ENCODE peak calls at places on chromosomes 6 and 20, in nine cellular contexts. One of them, this sample, is unnamed.

GRCh38 chr6:113271437-113271836 is 585.7 kb upstream of the MARCKS start:
- DNase-seq in heart left ventricle: no peak
- DNase-seq in tibial nerve: peak
- DNase-seq in body of pancreas: no peak
- DNase-seq in right lobe of liver: no peak
- DNase-seq in A549: no peak
- DNase-seq in IMR-90: no peak
- DNase-seq in K562: no peak
- DNase-seq in H1: no peak
- DNase-seq in this sample: no peak

GRCh38 chr20:24780648-24781047 is 168.4 kb upstream of the CST7 start:
- DNase-seq in heart left ventricle: no peak
- DNase-seq in tibial nerve: no peak
- DNase-seq in body of pancreas: no peak
- DNase-seq in right lobe of liver: no peak
- DNase-seq in A549: no peak
- DNase-seq in IMR-90: no peak
- DNase-seq in K562: no peak
- DNase-seq in H1: no peak
- DNase-seq in this sample: no peak

GRCh38 chr6:130557481-130558112 is 191.8 kb downstream of the TMEM200A start:
- DNase-seq in heart left ventricle: no peak
- DNase-seq in tibial nerve: no peak
- DNase-seq in body of pancreas: no peak
- DNase-seq in right lobe of liver: no peak
- DNase-seq in A549: no peak
- DNase-seq in IMR-90: no peak
- DNase-seq in K562: no peak
- DNase-seq in H1: no peak
- DNase-seq in this sample: no peak

GRCh38 chr6:33416386-33417126 is 1.4 kb downstream of the CUTA start:
- DNase-seq in heart left ventricle: no peak
- DNase-seq in tibial nerve: no peak
- DNase-seq in body of pancreas: no peak
- DNase-seq in right lobe of liver: no peak
- DNase-seq in A549: no peak
- DNase-seq in IMR-90: peak
- DNase-seq in K562: no peak
- DNase-seq in H1: no peak
- DNase-seq in this sample: no peak

GRCh38 chr20:37007898-37008649 is 56.6 kb upstream of the SAMHD1 start:
- DNase-seq in heart left ventricle: no peak
- DNase-seq in tibial nerve: no peak
- DNase-seq in body of pancreas: peak
- DNase-seq in right lobe of liver: no peak
- DNase-seq in A549: no peak
- DNase-seq in IMR-90: peak
- DNase-seq in K562: peak
- DNase-seq in H1: no peak
- DNase-seq in this sample: no peak

GRCh38 chr20:59778615-59779200 is 154.7 kb downstream of the SYCP2 start:
- DNase-seq in heart left ventricle: peak
- DNase-seq in tibial nerve: no peak
- DNase-seq in body of pancreas: no peak
- DNase-seq in right lobe of liver: no peak
- DNase-seq in A549: no peak
- DNase-seq in IMR-90: no peak
- DNase-seq in K562: no peak
- DNase-seq in H1: no peak
- DNase-seq in this sample: no peak

GRCh38 chr6:108946695-108947094 is 98.5 kb downstream of the ARMC2 start:
- DNase-seq in heart left ventricle: peak
- DNase-seq in tibial nerve: no peak
- DNase-seq in body of pancreas: no peak
- DNase-seq in right lobe of liver: no peak
- DNase-seq in A549: no peak
- DNase-seq in IMR-90: peak
- DNase-seq in K562: no peak
- DNase-seq in H1: no peak
- DNase-seq in this sample: peak

GRCh38 chr6:149075616-149076354 is 241.7 kb upstream of the TAB2 start:
- DNase-seq in heart left ventricle: no peak
- DNase-seq in tibial nerve: no peak
- DNase-seq in body of pancreas: no peak
- DNase-seq in right lobe of liver: no peak
- DNase-seq in A549: no peak
- DNase-seq in IMR-90: peak
- DNase-seq in K562: no peak
- DNase-seq in H1: no peak
- DNase-seq in this sample: no peak

GRCh38 chr6:100925756-100926155 is 44.6 kb upstream of the ASCC3 start:
- DNase-seq in heart left ventricle: no peak
- DNase-seq in tibial nerve: no peak
- DNase-seq in body of pancreas: no peak
- DNase-seq in right lobe of liver: no peak
- DNase-seq in A549: no peak
- DNase-seq in IMR-90: no peak
- DNase-seq in K562: no peak
- DNase-seq in H1: no peak
- DNase-seq in this sample: no peak

GRCh38 chr6:17928514-17929430 is 58.7 kb downstream of the KIF13A start:
- DNase-seq in heart left ventricle: no peak
- DNase-seq in tibial nerve: no peak
- DNase-seq in body of pancreas: no peak
- DNase-seq in right lobe of liver: no peak
- DNase-seq in A549: no peak
- DNase-seq in IMR-90: peak
- DNase-seq in K562: no peak
- DNase-seq in H1: no peak
- DNase-seq in this sample: no peak

GRCh38 chr6:7905416-7905815 is 5.2 kb downstream of the TXNDC5 start:
- DNase-seq in heart left ventricle: no peak
- DNase-seq in tibial nerve: no peak
- DNase-seq in body of pancreas: no peak
- DNase-seq in right lobe of liver: no peak
- DNase-seq in A549: no peak
- DNase-seq in IMR-90: peak
- DNase-seq in K562: no peak
- DNase-seq in H1: no peak
- DNase-seq in this sample: no peak

GRCh38 chr6:69584536-69584912 is 212.3 kb downstream of the LMBRD1 start:
- DNase-seq in heart left ventricle: no peak
- DNase-seq in tibial nerve: no peak
- DNase-seq in body of pancreas: no peak
- DNase-seq in right lobe of liver: no peak
- DNase-seq in A549: no peak
- DNase-seq in IMR-90: no peak
- DNase-seq in K562: no peak
- DNase-seq in H1: no peak
- DNase-seq in this sample: no peak

GRCh38 chr6:28161410-28162079 is 19.9 kb downstream of the ZKSCAN8 start:
- DNase-seq in heart left ventricle: peak
- DNase-seq in tibial nerve: peak
- DNase-seq in body of pancreas: peak
- DNase-seq in right lobe of liver: peak
- DNase-seq in A549: peak
- DNase-seq in IMR-90: peak
- DNase-seq in K562: peak
- DNase-seq in H1: peak
- DNase-seq in this sample: peak
- TF ChIP-seq POLR2A in heart left ventricle: no peak
- TF ChIP-seq POLR2A in tibial nerve: no peak
- TF ChIP-seq POLR2A in body of pancreas: peak
- TF ChIP-seq POLR2A in right lobe of liver: no peak
- TF ChIP-seq POLR2A in A549: no peak
- TF ChIP-seq POLR2A in IMR-90: peak
- TF ChIP-seq POLR2A in K562: peak
- TF ChIP-seq POLR2A in H1: peak
- TF ChIP-seq POLR2A in this sample: no peak

GRCh38 chr6:20126102-20126752 is 86.0 kb downstream of the MBOAT1 start:
- DNase-seq in heart left ventricle: no peak
- DNase-seq in tibial nerve: no peak
- DNase-seq in body of pancreas: no peak
- DNase-seq in right lobe of liver: no peak
- DNase-seq in A549: no peak
- DNase-seq in IMR-90: no peak
- DNase-seq in K562: no peak
- DNase-seq in H1: no peak
- DNase-seq in this sample: no peak
- H3K27ac ChIP-seq in heart left ventricle: no peak
- H3K27ac ChIP-seq in tibial nerve: no peak
- H3K27ac ChIP-seq in body of pancreas: peak
- H3K27ac ChIP-seq in right lobe of liver: peak
- H3K27ac ChIP-seq in A549: no peak
- H3K27ac ChIP-seq in IMR-90: no peak
- H3K27ac ChIP-seq in K562: no peak
- H3K27ac ChIP-seq in H1: no peak
- H3K27ac ChIP-seq in this sample: peak

DNA sequence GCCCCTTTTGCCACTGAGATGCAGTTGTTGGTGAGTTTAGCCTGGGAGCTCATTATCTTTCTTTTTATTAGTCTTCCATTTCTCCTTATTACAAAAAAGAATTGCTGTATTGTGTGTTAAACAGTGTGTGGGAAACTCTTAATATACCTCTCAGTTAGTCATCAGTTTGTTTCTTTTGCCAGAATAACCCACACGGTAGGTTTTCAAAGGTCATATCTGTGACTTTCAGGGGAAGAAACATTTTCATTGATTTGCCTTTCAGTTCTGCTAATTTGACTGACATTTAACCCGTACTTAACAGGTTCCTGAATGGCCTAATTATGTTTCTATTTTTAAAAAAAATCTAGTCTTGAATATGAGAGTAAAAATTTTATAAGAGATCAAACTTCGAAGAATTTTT is 145.3 kb downstream of the KHDC1L start:
- DNase-seq in heart left ventricle: no peak
- DNase-seq in tibial nerve: no peak
- DNase-seq in body of pancreas: no peak
- DNase-seq in right lobe of liver: no peak
- DNase-seq in A549: no peak
- DNase-seq in IMR-90: peak
- DNase-seq in K562: no peak
- DNase-seq in H1: no peak
- DNase-seq in this sample: no peak
- TF ChIP-seq POLR2A in heart left ventricle: no peak
- TF ChIP-seq POLR2A in tibial nerve: no peak
- TF ChIP-seq POLR2A in body of pancreas: no peak
- TF ChIP-seq POLR2A in right lobe of liver: no peak
- TF ChIP-seq POLR2A in A549: no peak
- TF ChIP-seq POLR2A in IMR-90: no peak
- TF ChIP-seq POLR2A in K562: no peak
- TF ChIP-seq POLR2A in H1: no peak
- TF ChIP-seq POLR2A in this sample: no peak

DNA sequence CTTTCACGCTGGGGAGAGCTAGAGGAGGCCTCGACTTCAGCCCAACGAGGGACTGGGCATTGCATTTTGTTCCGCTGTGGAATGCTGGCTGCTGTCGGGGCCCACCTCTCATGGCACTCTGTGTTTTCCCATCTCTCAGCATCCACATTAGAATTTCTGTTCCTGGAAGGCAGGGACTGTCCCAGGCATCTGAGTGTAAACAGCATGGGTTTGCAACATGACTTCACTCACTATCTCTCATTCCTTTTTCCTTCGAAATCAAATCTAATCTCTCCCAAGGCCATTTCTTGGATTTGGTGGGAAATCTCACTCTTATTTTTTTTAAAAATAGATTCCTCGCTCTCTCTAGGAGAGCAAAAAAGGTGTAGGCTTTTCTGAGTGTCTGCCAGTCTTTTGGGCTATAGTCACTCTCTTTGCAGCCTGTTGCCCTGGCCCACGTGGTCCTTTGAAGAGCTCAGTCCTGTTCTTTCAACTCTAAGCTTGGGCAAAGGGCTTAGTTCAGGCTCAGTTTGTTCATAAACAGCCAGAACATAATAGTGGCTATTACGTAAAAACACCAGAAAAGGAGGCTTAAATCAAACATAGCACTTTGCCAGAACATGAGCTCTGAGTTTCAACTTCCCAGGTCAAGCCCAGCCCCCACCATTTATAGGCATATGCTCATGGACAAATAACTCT is 284.6 kb upstream of the ZFP64 start:
- DNase-seq in heart left ventricle: no peak
- DNase-seq in tibial nerve: no peak
- DNase-seq in body of pancreas: no peak
- DNase-seq in right lobe of liver: no peak
- DNase-seq in A549: no peak
- DNase-seq in IMR-90: no peak
- DNase-seq in K562: no peak
- DNase-seq in H1: no peak
- DNase-seq in this sample: no peak
- H3K27ac ChIP-seq in heart left ventricle: no peak
- H3K27ac ChIP-seq in tibial nerve: no peak
- H3K27ac ChIP-seq in body of pancreas: no peak
- H3K27ac ChIP-seq in right lobe of liver: peak
- H3K27ac ChIP-seq in A549: no peak
- H3K27ac ChIP-seq in IMR-90: no peak
- H3K27ac ChIP-seq in K562: no peak
- H3K27ac ChIP-seq in H1: no peak
- H3K27ac ChIP-seq in this sample: no peak

This sample was measured in uterus.